ENCODE peak calls at places on chromosomes 3 and 15, in five cellular contexts. B is T-helper 9 cell; H is fibroblast of villous mesenchyme; U is HS-5; G is activated CD4-positive, alpha-beta T cell treated with anti-CD3 and anti-CD28 coated beads, Interleukin-2, amount 50 U/mL, for 4 hours. F is an unnamed sample.

GRCh38 chr3:171150945-171151344 is 124.4 kb upstream of the SLC2A2 start:
- DNase-seq in H (no peak), G (no peak), B (no peak), U (no peak), F (no peak)

GRCh38 chr3:72661115-72661457 is 187.2 kb downstream of the SHQ1 start:
- DNase-seq in U (peak; percentile 80), G (no peak), H (peak; percentile 22), B (no peak), F (peak; percentile 90)

GRCh38 chr3:183122257-183122932 is 23.1 kb upstream of the MCCC1 start:
- DNase-seq in U (no peak), B (no peak), G (no peak), H (peak; percentile 64), F (peak; percentile 69)

GRCh38 chr15:40340038-40340739 is 550 bp downstream of the CCDC9B start:
- DNase-seq in H (peak; percentile 69), G (no peak), U (no peak), B (no peak), F (peak; percentile 75)

GRCh38 chr3:65573548-65574116 is 465.1 kb downstream of the MAGI1 start:
- DNase-seq in B (no peak), G (no peak), U (no peak), H (peak; percentile 29), F (no peak)

GRCh38 chr3:42014949-42015533 is 53.1 kb upstream of the ULK4 start:
- DNase-seq in B (no peak), H (peak; percentile 52), G (no peak), U (no peak), F (peak; percentile 46)

GRCh38 chr3:83938491-83938890 is 1020.3 kb upstream of the CADM2 start:
- DNase-seq in B (no peak), G (no peak), H (no peak), U (no peak), F (no peak)

GRCh38 chr3:139548801-139549200 is 9.3 kb upstream of the RBP1 start:
- DNase-seq in B (no peak), H (peak; percentile 68), G (no peak), U (no peak), F (no peak)

GRCh38 chr3:62667714-62668113 is 207.5 kb downstream of the CADPS start:
- DNase-seq in U (no peak), H (no peak), G (no peak), B (no peak), F (no peak)

GRCh38 chr3:95212117-95212516 is 1149.3 kb downstream of the NSUN3 start:
- DNase-seq in G (no peak), B (no peak), U (no peak), H (no peak), F (no peak)

GRCh38 chr3:29452923-29453277 is 172.0 kb downstream of the RBMS3 start:
- DNase-seq in U (no peak), G (no peak), H (no peak), B (no peak), F (no peak)

GRCh38 chr3:31002730-31003129 is 108.3 kb upstream of the GADL1 start:
- DNase-seq in H (no peak), U (no peak), G (no peak), B (no peak), F (no peak)

GRCh38 chr3:48180530-48181253 is 7.5 kb downstream of the CDC25A start:
- DNase-seq in B (no peak), H (no peak), G (no peak), U (no peak), F (no peak)

F was measured in AG20443.